ENCODE peak calls at places on chromosomes 7 and 10, in nine cellular contexts. One of them, this sample, is unnamed.

GRCh38 chr7:6166443-6166871 is 106.0 kb downstream of the CYTH3 start:
- DNase-seq in neural crest cell: no peak
- DNase-seq in AG09319: no peak
- DNase-seq in AG04450: no peak
- DNase-seq in hepatocyte: no peak
- DNase-seq in astrocyte of the cerebellum: no peak
- DNase-seq in body of pancreas: no peak
- DNase-seq in tibial artery: no peak
- DNase-seq in transverse colon: no peak
- DNase-seq in this sample: peak

GRCh38 chr7:82527831-82528230 is 84.3 kb upstream of the CACNA2D1 start:
- DNase-seq in neural crest cell: no peak
- DNase-seq in AG09319: no peak
- DNase-seq in AG04450: no peak
- DNase-seq in hepatocyte: no peak
- DNase-seq in astrocyte of the cerebellum: no peak
- DNase-seq in body of pancreas: no peak
- DNase-seq in tibial artery: no peak
- DNase-seq in transverse colon: no peak
- DNase-seq in this sample: no peak

GRCh38 chr10:118209215-118209614 is 132.9 kb downstream of the FAM204A start:
- DNase-seq in neural crest cell: peak
- DNase-seq in AG09319: no peak
- DNase-seq in AG04450: no peak
- DNase-seq in hepatocyte: no peak
- DNase-seq in astrocyte of the cerebellum: no peak
- DNase-seq in body of pancreas: no peak
- DNase-seq in tibial artery: no peak
- DNase-seq in transverse colon: no peak
- DNase-seq in this sample: no peak

GRCh38 chr10:99430116-99430450 is 341 bp downstream of the GOT1 start:
- DNase-seq in neural crest cell: no peak
- DNase-seq in AG09319: peak
- DNase-seq in AG04450: no peak
- DNase-seq in hepatocyte: no peak
- DNase-seq in astrocyte of the cerebellum: no peak
- DNase-seq in body of pancreas: no peak
- DNase-seq in tibial artery: no peak
- DNase-seq in transverse colon: no peak
- DNase-seq in this sample: no peak

GRCh38 chr7:85695041-85695990 is 508.5 kb upstream of the SEMA3D start:
- DNase-seq in neural crest cell: no peak
- DNase-seq in AG09319: no peak
- DNase-seq in AG04450: no peak
- DNase-seq in hepatocyte: peak
- DNase-seq in astrocyte of the cerebellum: no peak
- DNase-seq in body of pancreas: no peak
- DNase-seq in tibial artery: no peak
- DNase-seq in transverse colon: no peak
- DNase-seq in this sample: no peak

GRCh38 chr7:29163854-29164253 is 17.5 kb upstream of the CPVL start:
- DNase-seq in neural crest cell: no peak
- DNase-seq in AG09319: no peak
- DNase-seq in AG04450: no peak
- DNase-seq in hepatocyte: peak
- DNase-seq in astrocyte of the cerebellum: no peak
- DNase-seq in body of pancreas: no peak
- DNase-seq in tibial artery: no peak
- DNase-seq in transverse colon: no peak
- DNase-seq in this sample: no peak

GRCh38 chr7:94338921-94339371 is 55.7 kb upstream of the COL1A2 start:
- DNase-seq in neural crest cell: no peak
- DNase-seq in AG09319: no peak
- DNase-seq in AG04450: no peak
- DNase-seq in hepatocyte: no peak
- DNase-seq in astrocyte of the cerebellum: no peak
- DNase-seq in body of pancreas: no peak
- DNase-seq in tibial artery: no peak
- DNase-seq in transverse colon: no peak
- DNase-seq in this sample: no peak

GRCh38 chr10:62763155-62763554 is 41.4 kb upstream of the ADO start:
- DNase-seq in neural crest cell: no peak
- DNase-seq in AG09319: no peak
- DNase-seq in AG04450: no peak
- DNase-seq in hepatocyte: no peak
- DNase-seq in astrocyte of the cerebellum: no peak
- DNase-seq in body of pancreas: no peak
- DNase-seq in tibial artery: no peak
- DNase-seq in transverse colon: no peak
- DNase-seq in this sample: no peak

GRCh38 chr10:35852721-35853120 is 210.6 kb upstream of the FZD8 start:
- DNase-seq in neural crest cell: no peak
- DNase-seq in AG09319: no peak
- DNase-seq in AG04450: no peak
- DNase-seq in hepatocyte: no peak
- DNase-seq in astrocyte of the cerebellum: no peak
- DNase-seq in body of pancreas: no peak
- DNase-seq in tibial artery: no peak
- DNase-seq in transverse colon: no peak
- DNase-seq in this sample: no peak

GRCh38 chr7:36949711-36950600 is 225.7 kb upstream of the AOAH start:
- DNase-seq in neural crest cell: no peak
- DNase-seq in AG09319: no peak
- DNase-seq in AG04450: no peak
- DNase-seq in hepatocyte: peak
- DNase-seq in astrocyte of the cerebellum: no peak
- DNase-seq in body of pancreas: peak
- DNase-seq in tibial artery: peak
- DNase-seq in transverse colon: peak
- DNase-seq in this sample: no peak

GRCh38 chr7:45181991-45182855 is 24.6 kb downstream of the RAMP3 start:
- DNase-seq in neural crest cell: no peak
- DNase-seq in AG09319: no peak
- DNase-seq in AG04450: no peak
- DNase-seq in hepatocyte: no peak
- DNase-seq in astrocyte of the cerebellum: no peak
- DNase-seq in body of pancreas: no peak
- DNase-seq in tibial artery: no peak
- DNase-seq in transverse colon: no peak
- DNase-seq in this sample: no peak

GRCh38 chr10:132064771-132065437 is 842 bp upstream of the JAKMIP3 start:
- DNase-seq in neural crest cell: no peak
- DNase-seq in AG09319: no peak
- DNase-seq in AG04450: no peak
- DNase-seq in hepatocyte: no peak
- DNase-seq in astrocyte of the cerebellum: no peak
- DNase-seq in body of pancreas: no peak
- DNase-seq in tibial artery: no peak
- DNase-seq in transverse colon: no peak
- DNase-seq in this sample: no peak

GRCh38 chr7:95843286-95843685 is 70.9 kb downstream of the DYNC1I1 start:
- DNase-seq in neural crest cell: no peak
- DNase-seq in AG09319: no peak
- DNase-seq in AG04450: no peak
- DNase-seq in hepatocyte: no peak
- DNase-seq in astrocyte of the cerebellum: no peak
- DNase-seq in body of pancreas: no peak
- DNase-seq in tibial artery: no peak
- DNase-seq in transverse colon: no peak
- DNase-seq in this sample: no peak
- TF ChIP-seq CTCF in neural crest cell: no peak
- TF ChIP-seq CTCF in AG09319: peak
- TF ChIP-seq CTCF in AG04450: no peak
- TF ChIP-seq CTCF in hepatocyte: peak
- TF ChIP-seq CTCF in astrocyte of the cerebellum: peak
- TF ChIP-seq CTCF in body of pancreas: no peak
- TF ChIP-seq CTCF in tibial artery: no peak
- TF ChIP-seq CTCF in transverse colon: no peak
- TF ChIP-seq CTCF in this sample: no peak

GRCh38 chr10:52568309-52568708 is 204.3 kb downstream of the MBL2 start:
- DNase-seq in neural crest cell: no peak
- DNase-seq in AG09319: no peak
- DNase-seq in AG04450: no peak
- DNase-seq in hepatocyte: no peak
- DNase-seq in astrocyte of the cerebellum: no peak
- DNase-seq in body of pancreas: no peak
- DNase-seq in tibial artery: no peak
- DNase-seq in transverse colon: no peak
- DNase-seq in this sample: no peak

GRCh38 chr10:52563361-52563760 is 209.2 kb downstream of the MBL2 start:
- DNase-seq in neural crest cell: no peak
- DNase-seq in AG09319: no peak
- DNase-seq in AG04450: no peak
- DNase-seq in hepatocyte: no peak
- DNase-seq in astrocyte of the cerebellum: no peak
- DNase-seq in body of pancreas: no peak
- DNase-seq in tibial artery: no peak
- DNase-seq in transverse colon: no peak
- DNase-seq in this sample: no peak

GRCh38 chr10:52570490-52570889 is 202.1 kb downstream of the MBL2 start:
- DNase-seq in neural crest cell: no peak
- DNase-seq in AG09319: no peak
- DNase-seq in AG04450: no peak
- DNase-seq in hepatocyte: no peak
- DNase-seq in astrocyte of the cerebellum: no peak
- DNase-seq in body of pancreas: no peak
- DNase-seq in tibial artery: no peak
- DNase-seq in transverse colon: no peak
- DNase-seq in this sample: no peak

GRCh38 chr10:52567247-52567580 is 205.4 kb downstream of the MBL2 start:
- DNase-seq in neural crest cell: no peak
- DNase-seq in AG09319: no peak
- DNase-seq in AG04450: no peak
- DNase-seq in hepatocyte: no peak
- DNase-seq in astrocyte of the cerebellum: no peak
- DNase-seq in body of pancreas: no peak
- DNase-seq in tibial artery: no peak
- DNase-seq in transverse colon: no peak
- DNase-seq in this sample: no peak

GRCh38 chr10:52566471-52567246 is 205.9 kb downstream of the MBL2 start:
- DNase-seq in neural crest cell: no peak
- DNase-seq in AG09319: peak
- DNase-seq in AG04450: peak
- DNase-seq in hepatocyte: peak
- DNase-seq in astrocyte of the cerebellum: peak
- DNase-seq in body of pancreas: no peak
- DNase-seq in tibial artery: no peak
- DNase-seq in transverse colon: no peak
- DNase-seq in this sample: no peak
- TF ChIP-seq CTCF in neural crest cell: peak
- TF ChIP-seq CTCF in AG09319: peak
- TF ChIP-seq CTCF in AG04450: peak
- TF ChIP-seq CTCF in hepatocyte: peak
- TF ChIP-seq CTCF in astrocyte of the cerebellum: peak
- TF ChIP-seq CTCF in body of pancreas: peak
- TF ChIP-seq CTCF in tibial artery: no peak
- TF ChIP-seq CTCF in transverse colon: no peak
- TF ChIP-seq CTCF in this sample: peak

DNA sequence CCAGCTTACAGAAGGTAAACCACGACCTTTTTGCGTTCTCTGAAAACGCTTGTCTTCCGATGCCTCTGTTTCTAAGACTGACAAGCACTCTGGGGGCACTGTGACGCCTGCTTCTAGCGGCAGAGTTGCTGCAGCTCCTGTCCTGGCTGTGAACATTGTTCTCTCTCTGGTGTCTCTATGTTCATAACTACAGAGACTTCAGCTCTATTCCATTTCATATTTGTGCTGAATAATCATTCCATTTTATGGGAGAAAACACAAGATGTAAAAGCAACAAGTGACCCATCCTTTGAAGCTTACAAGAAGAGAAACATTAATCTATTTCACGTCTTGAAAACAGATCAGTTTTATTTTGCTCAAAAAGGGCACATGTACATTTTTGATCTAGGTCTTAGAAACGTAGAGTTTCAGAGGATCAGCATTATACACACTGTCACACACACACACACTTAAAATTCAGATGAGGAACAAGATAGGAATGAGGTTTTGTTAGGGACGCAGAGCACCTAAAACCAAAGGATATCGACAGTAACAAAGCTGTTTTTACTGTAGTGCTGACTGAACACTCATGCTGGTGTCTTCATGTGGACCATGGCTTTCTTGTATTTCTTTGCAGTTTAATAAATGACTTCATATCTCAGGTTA is 3.0 kb downstream of the IKZF1 start:
- DNase-seq in neural crest cell: no peak
- DNase-seq in AG09319: no peak
- DNase-seq in AG04450: no peak
- DNase-seq in hepatocyte: no peak
- DNase-seq in astrocyte of the cerebellum: no peak
- DNase-seq in body of pancreas: no peak
- DNase-seq in tibial artery: no peak
- DNase-seq in transverse colon: peak
- DNase-seq in this sample: no peak
- TF ChIP-seq CTCF in neural crest cell: no peak
- TF ChIP-seq CTCF in AG09319: no peak
- TF ChIP-seq CTCF in AG04450: no peak
- TF ChIP-seq CTCF in hepatocyte: no peak
- TF ChIP-seq CTCF in astrocyte of the cerebellum: no peak
- TF ChIP-seq CTCF in body of pancreas: no peak
- TF ChIP-seq CTCF in tibial artery: no peak
- TF ChIP-seq CTCF in transverse colon: no peak
- TF ChIP-seq CTCF in this sample: no peak

GRCh38 chr7:75776295-75776971 is 4.4 kb upstream of the CCL26 start:
- DNase-seq in neural crest cell: no peak
- DNase-seq in AG09319: peak
- DNase-seq in AG04450: peak
- DNase-seq in hepatocyte: no peak
- DNase-seq in astrocyte of the cerebellum: peak
- DNase-seq in body of pancreas: no peak
- DNase-seq in tibial artery: no peak
- DNase-seq in transverse colon: no peak
- DNase-seq in this sample: no peak
- TF ChIP-seq CTCF in neural crest cell: no peak
- TF ChIP-seq CTCF in AG09319: no peak
- TF ChIP-seq CTCF in AG04450: peak
- TF ChIP-seq CTCF in hepatocyte: no peak
- TF ChIP-seq CTCF in astrocyte of the cerebellum: no peak
- TF ChIP-seq CTCF in body of pancreas: no peak
- TF ChIP-seq CTCF in tibial artery: no peak
- TF ChIP-seq CTCF in transverse colon: no peak
- TF ChIP-seq CTCF in this sample: no peak